ENCODE peak calls at places on chromosomes 4 and X, in ten cellular contexts. T is GM23248; G is DMS 273 treated with DMSO at 0.1 percent for 48 hours; K is stimulated activated CD8-positive, alpha-beta memory T cell treated with anti-CD3 and anti-CD28 coated beads, Interleukin-15, amount 100 ng/mL, for 48 hours; J is NCI-H774; I is pancreas; C is hepatocyte; O is stimulated activated CD4-positive, alpha-beta T cell treated with anti-CD3 and anti-CD28 coated beads, Interleukin-4, amount 100 ng/mL, for 1 hour; H is activated CD8-positive, alpha-beta memory T cell treated with anti-CD3 and anti-CD28 coated beads for 48 hours; U is myocyte. Q is an unnamed sample.

GRCh38 chrX:29617276-29617675 is 598.1 kb upstream of the MAGEB2 start:
- DNase-seq in T (peak), G (no peak), K (no peak), J (no peak), I (no peak), C (no peak), O (no peak), H (no peak), U (no peak), Q (no peak)

GRCh38 chr4:25489221-25489797 is 112.2 kb downstream of the ANAPC4 start:
- DNase-seq in T (no peak), G (no peak), K (no peak), J (no peak), I (no peak), C (no peak), O (no peak), H (no peak), U (no peak), Q (no peak)

GRCh38 chr4:16268290-16268689 is 42.0 kb upstream of the TAPT1 start:
- DNase-seq in T (no peak), G (no peak), K (no peak), J (no peak), I (no peak), C (no peak), O (no peak), H (no peak), U (no peak), Q (no peak)

GRCh38 chr4:73481356-73481755 is at the start of gene AFM:
- DNase-seq in T (no peak), G (no peak), K (no peak), J (no peak), I (no peak), C (no peak), O (no peak), H (no peak), U (no peak), Q (no peak)

GRCh38 chr4:8242782-8243556 is 26.6 kb upstream of the HTRA3 start:
- DNase-seq in T (no peak), G (no peak), K (no peak), J (no peak), I (no peak), C (no peak), O (no peak), H (no peak), U (no peak), Q (no peak)

GRCh38 chr4:1035510-1035909 is 24.1 kb downstream of the FGFRL1 start:
- DNase-seq in T (peak), G (no peak), K (no peak), J (no peak), I (peak), C (no peak), O (no peak), H (no peak), U (no peak), Q (no peak)

GRCh38 chrX:11667286-11667685 is 1.6 kb upstream of the ARHGAP6 start:
- DNase-seq in T (no peak), G (no peak), K (no peak), J (no peak), I (no peak), C (no peak), O (no peak), H (no peak), U (no peak), Q (no peak)

GRCh38 chrX:136529795-136530194 is 2.2 kb upstream of the VGLL1 start:
- DNase-seq in T (no peak), G (no peak), K (no peak), J (no peak), I (no peak), C (no peak), O (no peak), H (no peak), U (no peak), Q (no peak)

GRCh38 chrX:134502686-134503085 is 42.7 kb downstream of the HPRT1 start:
- DNase-seq in T (no peak), G (no peak), K (no peak), J (no peak), I (no peak), C (no peak), O (no peak), H (no peak), U (no peak), Q (no peak)

GRCh38 chr4:185734930-185735329 is 77.1 kb downstream of the SORBS2 start:
- DNase-seq in T (no peak), G (no peak), K (no peak), J (no peak), I (no peak), C (no peak), O (no peak), H (no peak), U (no peak), Q (no peak)

GRCh38 chr4:104334410-104334809 is 160.3 kb downstream of the CXXC4 start:
- DNase-seq in T (no peak), G (no peak), K (no peak), J (no peak), I (no peak), C (no peak), O (no peak), H (no peak), U (no peak), Q (no peak)

GRCh38 chr4:71126719-71127118 is 133.3 kb downstream of the DCK start:
- DNase-seq in T (peak), G (no peak), K (no peak), J (no peak), I (no peak), C (peak), O (no peak), H (no peak), U (peak), Q (no peak)

GRCh38 chr4:184887947-184888346 is 62.2 kb upstream of the ACSL1 start:
- DNase-seq in T (no peak), G (no peak), K (no peak), J (no peak), I (no peak), C (no peak), O (no peak), H (no peak), U (no peak), Q (no peak)

GRCh38 chr4:140935259-140935658 is 179.1 kb upstream of the TBC1D9 start:
- DNase-seq in T (peak), G (peak), K (no peak), J (no peak), I (no peak), C (peak), O (no peak), H (no peak), U (peak), Q (no peak)

GRCh38 chr4:155946486-155946885 is 7.2 kb downstream of the CTSO start:
- DNase-seq in T (no peak), G (no peak), K (no peak), J (no peak), I (no peak), C (no peak), O (no peak), H (no peak), U (peak), Q (no peak)